ENCODE peak calls at places on chromosomes 7 and 10, in four cellular contexts. L, M, U and K are unnamed samples.

GRCh38 chr7:1601956-1602355 is 32.1 kb upstream of the PSMG3 start:
- DNase-seq in L (no peak), M (no peak), U (no peak), K (no peak)

GRCh38 chr7:72405389-72405788 is 6.7 kb downstream of the CALN1 start:
- DNase-seq in L (no peak), M (no peak), U (no peak), K (no peak)

GRCh38 chr10:67259319-67259929 is 333.6 kb downstream of the LRRTM3 start:
- DNase-seq in L (no peak), M (no peak), U (no peak), K (no peak)

GRCh38 chr7:22663319-22663718 is 63.7 kb upstream of the IL6 start:
- DNase-seq in L (peak), M (no peak), U (peak), K (no peak)

GRCh38 chr7:130781346-130781745 is 47.3 kb upstream of the KLF14 start:
- DNase-seq in L (no peak), M (no peak), U (no peak), K (no peak)

GRCh38 chr10:6701289-6701688 is 121.2 kb upstream of the PRKCQ start:
- DNase-seq in L (no peak), M (no peak), U (no peak), K (no peak)

GRCh38 chr7:122303971-122304603 is 463 bp downstream of the FEZF1 start:
- DNase-seq in L (no peak), M (no peak), U (no peak), K (peak)

GRCh38 chr10:91540714-91541113 is 92.2 kb downstream of the PPP1R3C start:
- DNase-seq in L (no peak), M (no peak), U (no peak), K (no peak)

GRCh38 chr10:118369806-118370205 is 27.7 kb upstream of the FAM204A start:
- DNase-seq in L (no peak), M (no peak), U (no peak), K (no peak)

GRCh38 chr10:42932735-42933453 is 144.0 kb upstream of the RET start:
- DNase-seq in L (no peak), M (no peak), U (no peak), K (peak)

GRCh38 chr7:30468791-30469190 is 9.8 kb downstream of the NOD1 start:
- DNase-seq in L (no peak), M (no peak), U (peak), K (no peak)

GRCh38 chr10:128693493-128694132 is 567.4 kb upstream of the MKI67 start:
- DNase-seq in L (no peak), M (no peak), U (no peak), K (no peak)

GRCh38 chr10:24292304-24293291 is 83.7 kb downstream of the KIAA1217 start:
- DNase-seq in L (no peak), M (no peak), U (no peak), K (no peak)

GRCh38 chr10:28302012-28302667 is 724 bp downstream of the MPP7 start:
- DNase-seq in L (no peak), M (no peak), U (no peak), K (no peak)

GRCh38 chr7:23597908-23598224 is 684 bp downstream of the CCDC126 start:
- DNase-seq in L (no peak), M (no peak), U (no peak), K (no peak)

GRCh38 chr7:139709460-139709859 is 68.3 kb downstream of the HIPK2 start:
- DNase-seq in L (no peak), M (peak), U (peak), K (no peak)

GRCh38 chr10:129894721-129895120 is 69.4 kb downstream of the EBF3 start:
- DNase-seq in L (no peak), M (peak), U (no peak), K (no peak)

GRCh38 chr7:74619235-74619860 is 38.2 kb upstream of the GTF2I start:
- DNase-seq in L (no peak), M (no peak), U (no peak), K (no peak)

GRCh38 chr10:1345368-1345767 is 289.2 kb downstream of the WDR37 start:
- DNase-seq in L (no peak), M (no peak), U (no peak), K (no peak)

GRCh38 chr7:28815928-28816373 is 142.2 kb downstream of the TRIL start:
- DNase-seq in L (peak), M (no peak), U (no peak), K (no peak)

GRCh38 chr7:4631664-4632171 is 50.4 kb upstream of the FOXK1 start:
- DNase-seq in L (no peak), M (peak), U (peak), K (peak)

GRCh38 chr10:30832727-30833624 is 198.7 kb downstream of the ZNF438 start:
- DNase-seq in L (no peak), M (no peak), U (no peak), K (peak)

GRCh38 chr10:125399289-125399688 is 238.9 kb upstream of the CTBP2 start:
- DNase-seq in L (no peak), M (no peak), U (no peak), K (no peak)

GRCh38 chr7:12092499-12093130 is 118.5 kb upstream of the TMEM106B start:
- DNase-seq in L (no peak), M (no peak), U (no peak), K (no peak)

GRCh38 chr7:64880322-64881297 is 22.5 kb upstream of the ZNF273 start:
- DNase-seq in L (peak), M (peak), U (no peak), K (no peak)

GRCh38 chr7:155003215-155003999 is 483 bp upstream of the PAXIP1 start:
- DNase-seq in L (peak), M (peak), U (peak), K (peak)

GRCh38 chr10:126245501-126245900 is 142.8 kb downstream of the ADAM12 start:
- DNase-seq in L (no peak), M (no peak), U (no peak), K (no peak)

GRCh38 chr7:23594879-23595604 is 2.1 kb upstream of the CCDC126 start:
- DNase-seq in L (peak), M (no peak), U (no peak), K (no peak)

GRCh38 chr10:58712982-58713381 is 200.3 kb downstream of the BICC1 start:
- DNase-seq in L (no peak), M (no peak), U (no peak), K (no peak)

GRCh38 chr7:74371381-74372059 is 82.2 kb upstream of the GTF2IRD1 start:
- DNase-seq in L (no peak), M (peak), U (no peak), K (no peak)

GRCh38 chr10:95133016-95133752 is 60.9 kb upstream of the ACSM6 start:
- DNase-seq in L (peak), M (peak), U (peak), K (peak)

GRCh38 chr7:96407427-96407826 is 85.5 kb upstream of the SLC25A13 start:
- DNase-seq in L (no peak), M (no peak), U (peak), K (no peak)

GRCh38 chr7:1559626-1560590 is 3.9 kb upstream of the TMEM184A start:
- DNase-seq in L (no peak), M (no peak), U (no peak), K (no peak)

GRCh38 chr7:75613351-75613750 is 121.2 kb downstream of the SPDYE5 start:
- DNase-seq in L (no peak), M (no peak), U (no peak), K (no peak)

GRCh38 chr7:33053716-33054115 is 8.9 kb downstream of the NT5C3A start:
- DNase-seq in L (no peak), M (no peak), U (no peak), K (no peak)

GRCh38 chr10:78196964-78197363 is 163.3 kb downstream of the RPS24 start:
- DNase-seq in L (no peak), M (no peak), U (peak), K (no peak)

GRCh38 chr7:27180431-27181175 is 4.4 kb downstream of the HOXA11 start:
- DNase-seq in L (no peak), M (no peak), U (no peak), K (peak)

GRCh38 chr7:2643386-2644229 is 11.8 kb downstream of the TTYH3 start:
- DNase-seq in L (no peak), M (no peak), U (no peak), K (no peak)
- TF ChIP-seq CTCF in L (peak), M (no peak), U (peak), K (peak)

GRCh38 chr7:105014725-105015630 is 973 bp downstream of the KMT2E start:
- DNase-seq in L (peak), M (peak), U (no peak), K (peak)
- TF ChIP-seq CTCF in L (no peak), M (no peak), U (no peak), K (no peak)

DNA sequence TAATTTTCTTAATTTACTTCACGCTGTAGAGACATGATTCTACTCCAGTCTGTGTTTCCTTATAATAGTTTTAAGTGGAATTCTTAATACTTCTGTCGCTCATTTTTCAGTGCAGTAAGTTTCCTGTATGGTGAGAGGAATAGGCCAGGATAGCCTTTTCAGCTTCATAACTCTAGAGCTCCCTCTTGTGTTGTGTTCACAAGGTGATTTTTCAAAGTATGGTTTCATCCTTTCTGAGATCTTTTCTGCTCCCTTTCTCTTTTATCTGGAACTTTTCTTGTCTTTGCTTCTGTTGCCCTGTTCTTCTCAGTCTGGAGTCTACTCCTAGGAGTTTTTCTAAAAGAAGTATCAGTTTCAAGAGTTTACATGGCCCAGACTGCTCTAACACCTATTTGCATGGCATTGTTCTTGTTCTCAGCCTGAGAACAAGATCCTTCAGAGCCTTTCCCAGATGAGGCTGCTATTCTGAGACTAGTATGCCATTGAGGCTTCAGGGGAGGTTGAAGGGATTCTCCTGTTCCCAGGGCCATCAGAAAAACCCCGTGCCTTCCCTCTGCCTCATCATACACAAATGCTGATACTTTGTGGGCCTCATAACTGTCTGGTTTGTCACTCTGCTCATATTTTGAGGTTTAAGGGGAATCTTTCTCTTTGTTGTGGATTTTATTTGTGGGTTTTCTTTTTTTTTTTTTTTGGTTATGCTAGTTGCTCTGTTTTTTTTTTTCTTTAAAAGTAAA is 21.8 kb downstream of the NET1 start:
- DNase-seq in L (no peak), M (no peak), U (no peak), K (no peak)
- TF ChIP-seq CTCF in L (peak), M (peak), U (peak), K (no peak)

GRCh38 chr7:158357106-158357897 is 230.3 kb downstream of the PTPRN2 start:
- DNase-seq in L (no peak), M (no peak), U (no peak), K (peak)

GRCh38 chr7:158356454-158356853 is 231.2 kb downstream of the PTPRN2 start:
- DNase-seq in L (no peak), M (peak), U (no peak), K (peak)

GRCh38 chr7:158353606-158354570 is 233.7 kb downstream of the PTPRN2 start:
- DNase-seq in L (no peak), M (peak), U (no peak), K (peak)

GRCh38 chr7:158354861-158355260 is 232.8 kb downstream of the PTPRN2 start:
- DNase-seq in L (no peak), M (no peak), U (no peak), K (no peak)

DNA sequence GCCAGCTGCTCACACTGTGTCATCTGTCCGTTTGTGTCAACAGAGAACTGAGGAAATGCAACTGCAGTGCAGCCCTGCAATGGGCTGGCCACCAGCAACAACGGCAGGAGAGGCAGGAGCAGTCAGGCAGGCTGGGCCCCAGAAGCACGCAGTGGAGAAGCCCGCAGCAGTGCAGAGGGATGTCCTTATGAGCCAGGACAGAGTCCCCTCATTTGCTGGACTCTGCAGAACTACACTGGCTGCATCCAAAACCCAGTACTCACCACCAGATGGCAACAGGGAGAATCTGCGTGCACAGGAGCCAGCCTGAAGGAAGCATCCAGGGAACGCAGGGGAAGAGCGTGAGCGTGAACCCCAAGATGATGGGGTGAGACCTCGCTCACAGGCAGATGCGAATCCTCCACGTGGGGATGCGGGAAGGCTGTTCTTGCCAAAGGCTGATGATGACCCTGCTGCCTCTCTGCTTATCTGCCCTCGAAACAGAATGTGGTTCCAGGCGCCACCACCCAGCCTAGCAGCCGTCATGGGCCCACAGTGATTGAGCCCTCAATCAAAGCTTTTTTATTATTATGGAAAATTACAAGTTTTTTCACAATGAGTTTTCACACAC is 232.1 kb downstream of the PTPRN2 start:
- DNase-seq in L (no peak), M (no peak), U (no peak), K (peak)
- TF ChIP-seq CTCF in L (no peak), M (no peak), U (peak), K (no peak)

GRCh38 chr10:121662945-121663917 is 65.0 kb upstream of the FGFR2 start:
- DNase-seq in L (no peak), M (no peak), U (no peak), K (no peak)
- TF ChIP-seq CTCF in L (peak), M (no peak), U (peak), K (no peak)

DNA sequence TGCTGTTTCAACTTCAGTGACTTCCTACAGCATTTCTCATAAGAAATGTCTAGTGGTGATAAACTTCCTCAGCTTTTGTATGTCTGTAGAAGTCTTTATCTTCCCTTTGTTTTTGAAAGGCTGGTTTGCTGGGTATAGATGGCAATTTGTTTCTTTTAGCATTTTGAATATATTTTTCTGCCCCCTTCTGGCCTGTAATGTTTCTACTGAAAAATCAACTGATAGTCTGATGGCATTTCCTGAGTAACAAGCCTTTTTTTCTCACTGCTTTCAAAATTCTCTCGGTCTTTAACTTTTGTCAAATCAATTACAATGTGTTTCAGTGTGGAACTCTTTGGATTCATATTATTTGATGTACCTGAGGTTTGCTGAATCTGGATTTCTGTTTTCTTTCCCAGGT is 487.1 kb downstream of the ATRNL1 start:
- DNase-seq in L (no peak), M (no peak), U (no peak), K (no peak)
- TF ChIP-seq CTCF in L (no peak), M (no peak), U (no peak), K (no peak)